ENCODE peak calls at places on chromosome 14, in six cellular contexts. One of them, this sample, is unnamed.

GRCh38 chr14:32224731-32225377 is 21.8 kb upstream of the RNU6-8 start:
- DNase-seq in lower leg skin: no peak
- DNase-seq in psoas muscle: peak; percentile 55
- DNase-seq in choroid plexus epithelial cell: peak; percentile 90
- DNase-seq in trophoblast cell: no peak
- DNase-seq in HFF-Myc: peak; percentile 87
- DNase-seq in this sample: peak; percentile 52

GRCh38 chr14:34059925-34060746 is 109.3 kb upstream of the EGLN3 start:
- DNase-seq in lower leg skin: peak; percentile 93
- DNase-seq in trophoblast cell: peak; percentile 92
- DNase-seq in HFF-Myc: no peak
- DNase-seq in choroid plexus epithelial cell: peak; percentile 65
- DNase-seq in psoas muscle: peak; percentile 93
- DNase-seq in this sample: peak; percentile 95

GRCh38 chr14:100532154-100532915 is 54.9 kb downstream of the BEGAIN start:
- DNase-seq in HFF-Myc: no peak
- DNase-seq in choroid plexus epithelial cell: no peak
- DNase-seq in trophoblast cell: no peak
- DNase-seq in psoas muscle: no peak
- DNase-seq in lower leg skin: peak; percentile 79
- DNase-seq in this sample: peak; percentile 68

GRCh38 chr14:100634026-100634425 is 46.8 kb upstream of the BEGAIN start:
- DNase-seq in HFF-Myc: no peak
- DNase-seq in choroid plexus epithelial cell: no peak
- DNase-seq in psoas muscle: no peak
- DNase-seq in lower leg skin: no peak
- DNase-seq in trophoblast cell: no peak
- DNase-seq in this sample: peak; percentile 15

GRCh38 chr14:68756071-68756481 is 36.8 kb downstream of the ZFP36L1 start:
- DNase-seq in choroid plexus epithelial cell: no peak
- DNase-seq in trophoblast cell: no peak
- DNase-seq in lower leg skin: no peak
- DNase-seq in HFF-Myc: peak; percentile 40
- DNase-seq in psoas muscle: no peak
- DNase-seq in this sample: no peak

GRCh38 chr14:92551066-92551841 is 37.7 kb downstream of the RIN3 start:
- DNase-seq in choroid plexus epithelial cell: no peak
- DNase-seq in trophoblast cell: no peak
- DNase-seq in psoas muscle: no peak
- DNase-seq in HFF-Myc: no peak
- DNase-seq in lower leg skin: no peak
- DNase-seq in this sample: no peak

GRCh38 chr14:41146391-41146790 is 460.3 kb upstream of the LRFN5 start:
- DNase-seq in lower leg skin: no peak
- DNase-seq in choroid plexus epithelial cell: no peak
- DNase-seq in trophoblast cell: peak; percentile 64
- DNase-seq in HFF-Myc: no peak
- DNase-seq in psoas muscle: no peak
- DNase-seq in this sample: no peak

GRCh38 chr14:59728294-59728693 is 142.3 kb downstream of the RTN1 start:
- DNase-seq in trophoblast cell: no peak
- DNase-seq in lower leg skin: no peak
- DNase-seq in choroid plexus epithelial cell: no peak
- DNase-seq in psoas muscle: no peak
- DNase-seq in HFF-Myc: no peak
- DNase-seq in this sample: no peak

GRCh38 chr14:55062517-55063351 is 11.3 kb downstream of the MAPK1IP1L start:
- DNase-seq in lower leg skin: no peak
- DNase-seq in choroid plexus epithelial cell: no peak
- DNase-seq in HFF-Myc: no peak
- DNase-seq in trophoblast cell: no peak
- DNase-seq in psoas muscle: no peak
- DNase-seq in this sample: no peak

GRCh38 chr14:24198845-24199524 is 3.7 kb upstream of the TM9SF1 start:
- DNase-seq in trophoblast cell: no peak
- DNase-seq in HFF-Myc: no peak
- DNase-seq in choroid plexus epithelial cell: no peak
- DNase-seq in psoas muscle: no peak
- DNase-seq in lower leg skin: no peak
- DNase-seq in this sample: no peak

GRCh38 chr14:93009471-93010117 is 86.6 kb downstream of the CHGA start:
- DNase-seq in HFF-Myc: no peak
- DNase-seq in choroid plexus epithelial cell: no peak
- DNase-seq in psoas muscle: peak; percentile 82
- DNase-seq in trophoblast cell: no peak
- DNase-seq in lower leg skin: peak; percentile 90
- DNase-seq in this sample: no peak

GRCh38 chr14:95021588-95021987 is 135.7 kb downstream of the DICER1 start:
- DNase-seq in choroid plexus epithelial cell: no peak
- DNase-seq in lower leg skin: no peak
- DNase-seq in psoas muscle: no peak
- DNase-seq in trophoblast cell: no peak
- DNase-seq in HFF-Myc: no peak
- DNase-seq in this sample: no peak

GRCh38 chr14:100158566-100159106 is 809 bp downstream of the DEGS2 start:
- DNase-seq in trophoblast cell: no peak
- DNase-seq in HFF-Myc: no peak
- DNase-seq in lower leg skin: no peak
- DNase-seq in choroid plexus epithelial cell: no peak
- DNase-seq in psoas muscle: no peak
- DNase-seq in this sample: no peak

GRCh38 chr14:29712586-29712985 is 215.1 kb downstream of the PRKD1 start:
- DNase-seq in HFF-Myc: no peak
- DNase-seq in psoas muscle: no peak
- DNase-seq in trophoblast cell: no peak
- DNase-seq in lower leg skin: no peak
- DNase-seq in choroid plexus epithelial cell: no peak
- DNase-seq in this sample: no peak

GRCh38 chr14:67269338-67270060 is 28.3 kb downstream of the PALS1 start:
- DNase-seq in trophoblast cell: peak; percentile 12
- DNase-seq in HFF-Myc: no peak
- DNase-seq in lower leg skin: no peak
- DNase-seq in psoas muscle: no peak
- DNase-seq in choroid plexus epithelial cell: peak; percentile 90
- DNase-seq in this sample: no peak

GRCh38 chr14:34539407-34540180 is at the start of gene EAPP:
- DNase-seq in choroid plexus epithelial cell: peak; percentile 99
- DNase-seq in psoas muscle: peak; percentile 99
- DNase-seq in lower leg skin: peak; percentile 99
- DNase-seq in trophoblast cell: peak; percentile 97
- DNase-seq in HFF-Myc: peak; percentile 88
- DNase-seq in this sample: peak; percentile 99

GRCh38 chr14:43258396-43258795 is 1248.7 kb downstream of the FSCB start:
- DNase-seq in psoas muscle: no peak
- DNase-seq in HFF-Myc: no peak
- DNase-seq in lower leg skin: no peak
- DNase-seq in trophoblast cell: no peak
- DNase-seq in choroid plexus epithelial cell: no peak
- DNase-seq in this sample: no peak

GRCh38 chr14:68948686-68949085 is 30.4 kb downstream of the ACTN1 start:
- DNase-seq in choroid plexus epithelial cell: no peak
- DNase-seq in trophoblast cell: no peak
- DNase-seq in lower leg skin: no peak
- DNase-seq in psoas muscle: no peak
- DNase-seq in HFF-Myc: no peak
- DNase-seq in this sample: peak; percentile 67

GRCh38 chr14:100547633-100548294 is 39.5 kb downstream of the BEGAIN start:
- DNase-seq in trophoblast cell: no peak
- DNase-seq in lower leg skin: peak; percentile 94
- DNase-seq in psoas muscle: no peak
- DNase-seq in choroid plexus epithelial cell: peak; percentile 71
- DNase-seq in HFF-Myc: no peak
- DNase-seq in this sample: peak; percentile 85

GRCh38 chr14:89572566-89573398 is 155.7 kb upstream of the FOXN3 start:
- DNase-seq in HFF-Myc: no peak
- DNase-seq in trophoblast cell: no peak
- DNase-seq in psoas muscle: peak; percentile 61
- DNase-seq in choroid plexus epithelial cell: no peak
- DNase-seq in lower leg skin: no peak
- DNase-seq in this sample: no peak

GRCh38 chr14:70822706-70823185 is 13.4 kb upstream of the MAP3K9 start:
- DNase-seq in lower leg skin: no peak
- DNase-seq in choroid plexus epithelial cell: peak; percentile 31
- DNase-seq in HFF-Myc: no peak
- DNase-seq in trophoblast cell: peak; percentile 67
- DNase-seq in psoas muscle: no peak
- DNase-seq in this sample: peak; percentile 53

GRCh38 chr14:22478670-22479069 is 110.4 kb downstream of the DAD1 start:
- DNase-seq in lower leg skin: no peak
- DNase-seq in trophoblast cell: no peak
- DNase-seq in psoas muscle: no peak
- DNase-seq in HFF-Myc: no peak
- DNase-seq in choroid plexus epithelial cell: peak; percentile 51
- DNase-seq in this sample: no peak

GRCh38 chr14:22479781-22480464 is 109.1 kb downstream of the DAD1 start:
- DNase-seq in trophoblast cell: no peak
- DNase-seq in lower leg skin: no peak
- DNase-seq in HFF-Myc: no peak
- DNase-seq in choroid plexus epithelial cell: peak; percentile 27
- DNase-seq in psoas muscle: no peak
- DNase-seq in this sample: no peak

GRCh38 chr14:22477569-22478194 is 111.3 kb downstream of the DAD1 start:
- DNase-seq in lower leg skin: no peak
- DNase-seq in HFF-Myc: no peak
- DNase-seq in trophoblast cell: no peak
- DNase-seq in choroid plexus epithelial cell: no peak
- DNase-seq in psoas muscle: no peak
- DNase-seq in this sample: no peak

GRCh38 chr14:22478247-22478646 is 110.8 kb downstream of the DAD1 start:
- DNase-seq in psoas muscle: no peak
- DNase-seq in HFF-Myc: no peak
- DNase-seq in trophoblast cell: no peak
- DNase-seq in choroid plexus epithelial cell: no peak
- DNase-seq in lower leg skin: no peak
- DNase-seq in this sample: no peak

GRCh38 chr14:22479132-22479531 is 109.9 kb downstream of the DAD1 start:
- DNase-seq in HFF-Myc: no peak
- DNase-seq in psoas muscle: no peak
- DNase-seq in choroid plexus epithelial cell: no peak
- DNase-seq in trophoblast cell: no peak
- DNase-seq in lower leg skin: no peak
- DNase-seq in this sample: no peak
- H3K4me3 ChIP-seq in HFF-Myc: no peak overlapping the region
- H3K4me3 ChIP-seq in psoas muscle: no peak overlapping the region
- H3K4me3 ChIP-seq in choroid plexus epithelial cell: no peak overlapping the region
- H3K4me3 ChIP-seq in trophoblast cell: no peak overlapping the region
- H3K4me3 ChIP-seq in lower leg skin: no peak overlapping the region
- H3K4me3 ChIP-seq in this sample: no peak overlapping the region

GRCh38 chr14:56812364-56813103 is 2.3 kb upstream of the OTX2 start:
- DNase-seq in psoas muscle: no peak
- DNase-seq in lower leg skin: no peak
- DNase-seq in HFF-Myc: no peak
- DNase-seq in choroid plexus epithelial cell: no peak
- DNase-seq in trophoblast cell: no peak
- DNase-seq in this sample: no peak

GRCh38 chr14:56813143-56813551 is 2.9 kb upstream of the OTX2 start:
- DNase-seq in HFF-Myc: no peak
- DNase-seq in choroid plexus epithelial cell: no peak
- DNase-seq in lower leg skin: no peak
- DNase-seq in psoas muscle: no peak
- DNase-seq in trophoblast cell: no peak
- DNase-seq in this sample: no peak

GRCh38 chr14:56810850-56811595 is 744 bp upstream of the OTX2 start:
- DNase-seq in trophoblast cell: no peak
- DNase-seq in HFF-Myc: no peak
- DNase-seq in psoas muscle: no peak
- DNase-seq in lower leg skin: no peak
- DNase-seq in choroid plexus epithelial cell: no peak
- DNase-seq in this sample: no peak

GRCh38 chr14:56810341-56810740 is at the start of gene OTX2:
- DNase-seq in choroid plexus epithelial cell: peak; percentile 7
- DNase-seq in trophoblast cell: no peak
- DNase-seq in psoas muscle: no peak
- DNase-seq in HFF-Myc: no peak
- DNase-seq in lower leg skin: no peak
- DNase-seq in this sample: no peak

GRCh38 chr14:56811596-56812363 is 1.5 kb upstream of the OTX2 start:
- DNase-seq in lower leg skin: no peak
- DNase-seq in trophoblast cell: no peak
- DNase-seq in choroid plexus epithelial cell: no peak
- DNase-seq in psoas muscle: no peak
- DNase-seq in HFF-Myc: no peak
- DNase-seq in this sample: no peak
- H3K4me3 ChIP-seq in lower leg skin: no peak overlapping the region
- H3K4me3 ChIP-seq in trophoblast cell: no peak overlapping the region
- H3K4me3 ChIP-seq in choroid plexus epithelial cell: no peak overlapping the region
- H3K4me3 ChIP-seq in psoas muscle: no peak overlapping the region
- H3K4me3 ChIP-seq in HFF-Myc: no peak overlapping the region
- H3K4me3 ChIP-seq in this sample: no peak overlapping the region

GRCh38 chr14:73786942-73787759 is 64.5 kb upstream of the PTGR2 start:
- DNase-seq in psoas muscle: peak; percentile 86
- DNase-seq in trophoblast cell: peak; percentile 38
- DNase-seq in choroid plexus epithelial cell: peak; percentile 37
- DNase-seq in HFF-Myc: no peak
- DNase-seq in lower leg skin: peak; percentile 92
- DNase-seq in this sample: peak; percentile 83

GRCh38 chr14:73785336-73785833 is 66.2 kb upstream of the PTGR2 start:
- DNase-seq in trophoblast cell: peak; percentile 95
- DNase-seq in choroid plexus epithelial cell: peak; percentile 74
- DNase-seq in HFF-Myc: peak; percentile 53
- DNase-seq in lower leg skin: no peak
- DNase-seq in psoas muscle: no peak
- DNase-seq in this sample: peak; percentile 58

GRCh38 chr14:73786632-73786941 is 65.0 kb upstream of the PTGR2 start:
- DNase-seq in HFF-Myc: no peak
- DNase-seq in psoas muscle: peak; percentile 66
- DNase-seq in choroid plexus epithelial cell: peak; percentile 48
- DNase-seq in trophoblast cell: no peak
- DNase-seq in lower leg skin: no peak
- DNase-seq in this sample: peak; percentile 81

GRCh38 chr14:73784988-73785313 is 66.7 kb upstream of the PTGR2 start:
- DNase-seq in choroid plexus epithelial cell: no peak
- DNase-seq in HFF-Myc: no peak
- DNase-seq in lower leg skin: no peak
- DNase-seq in psoas muscle: no peak
- DNase-seq in trophoblast cell: no peak
- DNase-seq in this sample: peak; percentile 43

GRCh38 chr14:73785834-73786631 is 65.6 kb upstream of the PTGR2 start:
- DNase-seq in HFF-Myc: peak; percentile 56
- DNase-seq in trophoblast cell: peak; percentile 91
- DNase-seq in choroid plexus epithelial cell: peak; percentile 96
- DNase-seq in lower leg skin: peak; percentile 96
- DNase-seq in psoas muscle: peak; percentile 91
- DNase-seq in this sample: peak; percentile 85
- H3K4me3 ChIP-seq in HFF-Myc: peak overlapping the region; percentile 67
- H3K4me3 ChIP-seq in trophoblast cell: peak overlapping the region; percentile 85
- H3K4me3 ChIP-seq in choroid plexus epithelial cell: peak overlapping the region; percentile 64
- H3K4me3 ChIP-seq in lower leg skin: peak overlapping the region; percentile 80
- H3K4me3 ChIP-seq in psoas muscle: peak overlapping the region; percentile 82
- H3K4me3 ChIP-seq in this sample: peak overlapping the region; percentile 90

DNA sequence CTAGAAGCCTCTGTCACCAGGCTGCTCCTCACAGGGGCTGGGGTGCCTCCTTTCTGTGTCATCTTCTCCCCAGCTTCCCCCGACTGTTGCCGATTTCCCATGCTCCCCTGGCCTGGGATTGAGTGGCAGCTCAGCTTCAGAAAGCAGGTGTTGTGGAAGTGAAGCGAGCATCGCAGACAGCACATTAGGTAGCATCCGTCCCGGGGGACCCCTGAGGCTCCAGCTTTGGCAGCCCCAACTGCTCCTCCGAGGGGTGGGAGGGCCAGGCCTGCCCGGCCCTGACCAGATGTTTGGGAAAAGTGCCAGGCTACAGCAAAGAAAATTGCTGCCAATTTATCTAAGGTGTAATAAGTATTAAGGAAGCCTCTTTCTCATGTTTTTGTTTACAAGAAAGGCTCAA is 1045.6 kb downstream of the BCL11B start:
- DNase-seq in lower leg skin: no peak
- DNase-seq in trophoblast cell: no peak
- DNase-seq in psoas muscle: no peak
- DNase-seq in choroid plexus epithelial cell: no peak
- DNase-seq in HFF-Myc: no peak
- DNase-seq in this sample: no peak
- H3K4me3 ChIP-seq in lower leg skin: no peak overlapping the region
- H3K4me3 ChIP-seq in trophoblast cell: no peak overlapping the region
- H3K4me3 ChIP-seq in psoas muscle: no peak overlapping the region
- H3K4me3 ChIP-seq in choroid plexus epithelial cell: no peak overlapping the region
- H3K4me3 ChIP-seq in HFF-Myc: no peak overlapping the region
- H3K4me3 ChIP-seq in this sample: no peak overlapping the region